ENCODE peak calls at places on chromosomes 5 and 9, in seven cellular contexts. I is neural progenitor cell; X is heart right ventricle; Z is colonic mucosa; G is cardiac muscle cell; S is K562; Q is naive thymus-derived CD4-positive, alpha-beta T cell. O is an unnamed sample.

GRCh38 chr5:12294151-12294550 is 389.9 kb upstream of the CTNND2 start:
- DNase-seq in I (no peak), X (no peak), Z (no peak), G (no peak), S (no peak), Q (no peak), O (no peak)

GRCh38 chr9:97526895-97527575 is 25.6 kb downstream of the TMOD1 start:
- DNase-seq in I (peak), X (no peak), Z (no peak), G (peak), S (no peak), Q (no peak), O (no peak)

GRCh38 chr9:89996717-89997116 is 391.9 kb downstream of the GADD45G start:
- DNase-seq in I (no peak), X (no peak), Z (peak), G (no peak), S (no peak), Q (no peak), O (peak)

GRCh38 chr5:57832873-57833272 is 350.3 kb upstream of the ACTBL2 start:
- DNase-seq in I (no peak), X (no peak), Z (no peak), G (no peak), S (no peak), Q (no peak), O (no peak)

GRCh38 chr9:23887781-23888180 is 61.7 kb upstream of the ELAVL2 start:
- DNase-seq in I (peak), X (no peak), Z (no peak), G (no peak), S (no peak), Q (no peak), O (no peak)

GRCh38 chr5:53892236-53892635 is 331.8 kb downstream of the NDUFS4 start:
- DNase-seq in I (no peak), X (no peak), Z (no peak), G (no peak), S (no peak), Q (no peak), O (no peak)

GRCh38 chr5:159817262-159818029 is 98.8 kb upstream of the ADRA1B start:
- DNase-seq in I (no peak), X (no peak), Z (no peak), G (no peak), S (no peak), Q (no peak), O (no peak)

GRCh38 chr9:79695531-79696218 is 123.9 kb downstream of the TLE4 start:
- DNase-seq in I (no peak), X (no peak), Z (no peak), G (no peak), S (no peak), Q (no peak), O (no peak)

GRCh38 chr9:76571288-76572204 is 112.6 kb downstream of the GCNT1 start:
- DNase-seq in I (no peak), X (peak), Z (no peak), G (no peak), S (no peak), Q (no peak), O (no peak)

GRCh38 chr9:109537288-109537687 is 39.2 kb upstream of the PTPN3 start:
- DNase-seq in I (no peak), X (no peak), Z (no peak), G (no peak), S (no peak), Q (no peak), O (no peak)

GRCh38 chr5:176441921-176442323 is 6.3 kb upstream of the FAF2 start:
- DNase-seq in I (peak), X (no peak), Z (no peak), G (no peak), S (no peak), Q (no peak), O (no peak)

GRCh38 chr5:75681125-75681830 is 36.0 kb downstream of the POC5 start:
- DNase-seq in I (peak), X (no peak), Z (no peak), G (peak), S (no peak), Q (no peak), O (peak)

GRCh38 chr5:108481355-108481931 is 99.5 kb upstream of the FBXL17 start:
- DNase-seq in I (peak), X (no peak), Z (no peak), G (peak), S (peak), Q (no peak), O (peak)

GRCh38 chr9:134617246-134617645 is 24.4 kb upstream of the COL5A1 start:
- DNase-seq in I (no peak), X (no peak), Z (no peak), G (no peak), S (no peak), Q (no peak), O (no peak)

GRCh38 chr5:138340008-138340407 is 1.9 kb downstream of the FAM53C start:
- DNase-seq in I (no peak), X (no peak), Z (no peak), G (no peak), S (no peak), Q (no peak), O (no peak)

GRCh38 chr9:135272608-135273007 is 185.1 kb downstream of the OLFM1 start:
- DNase-seq in I (no peak), X (no peak), Z (no peak), G (no peak), S (no peak), Q (no peak), O (no peak)

GRCh38 chr5:57906637-57907036 is 424.0 kb upstream of the ACTBL2 start:
- DNase-seq in I (no peak), X (no peak), Z (no peak), G (no peak), S (no peak), Q (no peak), O (no peak)

GRCh38 chr5:148974638-148975330 is 88.1 kb downstream of the SH3TC2 start:
- DNase-seq in I (no peak), X (no peak), Z (no peak), G (no peak), S (no peak), Q (no peak), O (no peak)

GRCh38 chr5:122401991-122402710 is 90.1 kb downstream of the SNCAIP start:
- DNase-seq in I (no peak), X (no peak), Z (no peak), G (no peak), S (no peak), Q (no peak), O (no peak)

GRCh38 chr9:4424891-4425290 is 65.4 kb upstream of the SLC1A1 start:
- DNase-seq in I (no peak), X (no peak), Z (no peak), G (no peak), S (no peak), Q (no peak), O (no peak)

GRCh38 chr5:96790851-96791513 is 16.8 kb downstream of the ERAP1 start:
- DNase-seq in I (peak), X (no peak), Z (no peak), G (no peak), S (no peak), Q (no peak), O (no peak)

GRCh38 chr5:160213537-160213936 is 15.8 kb upstream of the FABP6 start:
- DNase-seq in I (no peak), X (no peak), Z (no peak), G (no peak), S (peak), Q (no peak), O (no peak)

GRCh38 chr9:8653855-8654254 is 854.3 kb upstream of the DMAC1 start:
- DNase-seq in I (no peak), X (no peak), Z (no peak), G (no peak), S (no peak), Q (no peak), O (no peak)

GRCh38 chr9:1871486-1872181 is 143.5 kb upstream of the SMARCA2 start:
- DNase-seq in I (peak), X (no peak), Z (no peak), G (peak), S (no peak), Q (no peak), O (no peak)

GRCh38 chr5:10474521-10475075 is 32.9 kb downstream of the ROPN1L start:
- DNase-seq in I (no peak), X (no peak), Z (no peak), G (no peak), S (no peak), Q (no peak), O (no peak)

GRCh38 chr5:57779383-57780223 is 297.0 kb upstream of the ACTBL2 start:
- DNase-seq in I (peak), X (no peak), Z (peak), G (peak), S (no peak), Q (no peak), O (peak)

GRCh38 chr5:144390133-144390532 is 219.5 kb downstream of the KCTD16 start:
- DNase-seq in I (peak), X (no peak), Z (no peak), G (no peak), S (no peak), Q (no peak), O (peak)

GRCh38 chr9:87148391-87149237 is 201.3 kb upstream of the GAS1 start:
- DNase-seq in I (peak), X (peak), Z (peak), G (peak), S (peak), Q (no peak), O (peak)

GRCh38 chr9:113632776-113633590 is 169.5 kb downstream of the RGS3 start:
- DNase-seq in I (no peak), X (no peak), Z (no peak), G (peak), S (no peak), Q (no peak), O (no peak)

GRCh38 chr5:168681556-168682183 is 102.5 kb upstream of the PANK3 start:
- DNase-seq in I (peak), X (peak), Z (no peak), G (peak), S (no peak), Q (no peak), O (peak)

GRCh38 chr9:137227057-137227852 is at the start of gene RNF224:
- DNase-seq in I (peak), X (peak), Z (peak), G (peak), S (peak), Q (peak), O (peak)
- H3K27ac ChIP-seq in I (no peak), X (no peak), Z (no peak), G (no peak), S (no peak), Q (no peak), O (peak)

GRCh38 chr5:67475489-67475888 is 278.9 kb upstream of the CD180 start:
- DNase-seq in I (no peak), X (no peak), Z (no peak), G (no peak), S (no peak), Q (no peak), O (no peak)
- H3K27ac ChIP-seq in I (no peak), X (no peak), Z (no peak), G (no peak), S (no peak), Q (no peak), O (no peak)

DNA sequence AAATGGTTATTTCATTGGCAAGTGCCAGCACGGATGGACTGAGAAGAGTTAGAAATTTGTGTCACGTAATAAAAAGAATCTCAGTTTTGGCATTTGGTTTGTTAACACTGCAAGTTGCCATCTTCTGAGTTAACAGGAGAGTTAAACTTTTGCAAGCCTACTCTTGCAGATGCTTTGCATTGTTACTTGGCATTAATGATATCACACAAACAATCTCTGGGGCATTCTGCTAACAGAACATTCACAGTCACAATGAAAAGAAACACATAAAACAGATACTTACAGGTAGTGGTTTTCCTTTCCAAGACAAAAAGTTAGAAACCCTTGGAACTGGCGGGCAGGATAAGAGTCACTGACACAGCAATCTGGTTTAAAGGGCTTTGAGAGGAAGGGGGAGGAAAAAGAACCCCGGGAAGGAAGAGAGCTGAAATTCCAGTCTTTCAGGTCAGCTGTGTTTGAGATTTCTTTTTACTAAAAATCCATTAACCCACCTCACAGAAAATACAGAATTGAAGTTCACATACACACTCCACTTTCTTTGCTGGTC is 524 bp downstream of the FREM1 start:
- DNase-seq in I (no peak), X (no peak), Z (no peak), G (peak), S (no peak), Q (no peak), O (peak)
- H3K27ac ChIP-seq in I (no peak), X (peak), Z (no peak), G (peak), S (no peak), Q (no peak), O (peak)

GRCh38 chr9:129946596-129946995 is 96.4 kb downstream of the FNBP1 start:
- DNase-seq in I (no peak), X (no peak), Z (no peak), G (no peak), S (no peak), Q (no peak), O (no peak)
- H3K27ac ChIP-seq in I (no peak), X (peak), Z (peak), G (no peak), S (no peak), Q (peak), O (no peak)

GRCh38 chr9:127169507-127169883 is 47.1 kb upstream of the ANGPTL2 start:
- DNase-seq in I (no peak), X (no peak), Z (no peak), G (no peak), S (no peak), Q (no peak), O (no peak)
- H3K27ac ChIP-seq in I (no peak), X (no peak), Z (no peak), G (no peak), S (no peak), Q (no peak), O (no peak)

DNA sequence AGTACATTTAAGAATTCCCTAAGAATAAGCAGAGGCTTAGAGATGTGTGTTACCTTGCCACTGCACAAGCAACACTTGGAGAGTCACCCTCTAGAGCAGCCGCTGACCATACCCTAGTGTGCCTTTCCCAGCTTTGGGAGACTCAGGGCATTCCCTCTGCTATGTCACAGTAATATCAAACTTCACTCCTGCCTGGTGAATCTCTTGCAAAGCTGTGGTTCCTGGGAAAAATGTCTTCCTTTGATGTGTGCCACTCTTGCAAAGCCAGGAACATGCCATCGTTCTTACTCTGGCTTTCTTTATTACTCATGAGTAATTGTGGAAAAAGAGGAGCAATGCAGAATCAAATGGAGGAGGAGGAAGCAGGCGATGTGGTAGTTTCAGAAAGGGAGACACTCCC is 173.2 kb downstream of the CCDC192 start:
- DNase-seq in I (no peak), X (no peak), Z (no peak), G (peak), S (no peak), Q (no peak), O (no peak)
- H3K27ac ChIP-seq in I (no peak), X (peak), Z (peak), G (peak), S (no peak), Q (no peak), O (no peak)

GRCh38 chr5:119323630-119324000 is 32.2 kb upstream of the TNFAIP8 start:
- DNase-seq in I (no peak), X (no peak), Z (no peak), G (no peak), S (no peak), Q (no peak), O (no peak)

GRCh38 chr5:119322948-119323629 is 32.7 kb upstream of the TNFAIP8 start:
- DNase-seq in I (no peak), X (no peak), Z (no peak), G (no peak), S (no peak), Q (no peak), O (no peak)

GRCh38 chr5:119327018-119327417 is 28.8 kb upstream of the TNFAIP8 start:
- DNase-seq in I (no peak), X (no peak), Z (no peak), G (no peak), S (peak), Q (no peak), O (no peak)

GRCh38 chr5:119322312-119322947 is 33.4 kb upstream of the TNFAIP8 start:
- DNase-seq in I (no peak), X (no peak), Z (no peak), G (no peak), S (peak), Q (no peak), O (no peak)

DNA sequence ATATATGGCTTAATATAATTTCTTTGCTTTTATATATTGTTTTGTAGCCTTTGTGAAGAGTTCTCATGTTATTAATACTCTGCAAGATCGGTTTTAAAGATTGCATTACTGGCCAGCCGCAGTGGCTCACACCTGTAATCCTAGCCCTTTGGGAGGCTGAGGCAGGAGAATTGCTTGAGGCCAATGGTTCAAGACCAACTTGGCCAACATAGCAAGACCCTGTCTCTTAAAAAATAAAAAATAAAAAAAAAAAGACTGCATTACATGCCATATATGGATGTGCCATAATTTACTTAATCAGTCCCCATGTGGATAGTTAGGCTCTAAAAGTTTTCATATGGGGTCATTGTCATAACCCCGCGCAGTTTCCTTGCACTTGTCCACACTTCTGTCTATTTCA is 31.0 kb upstream of the TNFAIP8 start:
- DNase-seq in I (no peak), X (no peak), Z (no peak), G (no peak), S (no peak), Q (no peak), O (no peak)
- H3K27ac ChIP-seq in I (no peak), X (peak), Z (peak), G (no peak), S (peak), Q (no peak), O (peak)

DNA sequence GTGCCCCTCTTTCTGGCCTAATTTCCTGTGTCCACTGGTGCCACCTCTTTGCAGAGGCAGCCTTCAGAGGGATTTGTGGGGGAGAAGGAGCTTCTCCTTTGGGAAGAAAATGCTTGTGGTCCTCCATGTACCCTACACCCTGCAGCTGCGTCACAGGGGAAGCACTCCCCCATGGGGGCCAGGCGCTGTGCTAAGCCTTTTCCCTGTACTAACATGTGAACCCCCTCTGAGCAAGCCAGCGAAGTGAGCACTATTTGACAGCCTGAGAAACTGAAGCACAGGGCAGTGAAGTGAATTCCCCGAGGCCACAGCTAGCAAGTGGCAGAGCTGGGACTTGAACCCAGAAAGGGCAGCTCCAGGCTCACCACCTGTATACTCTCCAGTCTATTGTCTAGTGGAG is 32.3 kb downstream of the ERGIC1 start:
- DNase-seq in I (no peak), X (no peak), Z (no peak), G (no peak), S (no peak), Q (no peak), O (no peak)
- H3K27ac ChIP-seq in I (no peak), X (no peak), Z (no peak), G (no peak), S (no peak), Q (no peak), O (no peak)